ENCODE peak calls at places on chromosomes 6 and 20, in seven cellular contexts. J is fibroblast of lung, D is heart left ventricle, B is breast epithelium, Y is suprapubic skin, X is HepG2, O is pancreas. T is an unnamed sample. For H3K4me1, the result is how much of the 10 kb centered on the place peaks cover.

GRCh38 chr6:145012039-145012662 is 723.2 kb downstream of the EPM2A start:
- DNase-seq in J (peak), D (no peak), B (no peak), Y (no peak), X (no peak), O (no peak), T (no peak)

GRCh38 chr20:5033566-5033965 is 32.3 kb upstream of the SLC23A2 start:
- DNase-seq in J (no peak), D (no peak), B (no peak), Y (no peak), X (peak), O (no peak), T (no peak)

GRCh38 chr20:44467289-44467883 is 8.3 kb upstream of the TTPAL start:
- DNase-seq in J (peak), D (peak), B (no peak), Y (peak), X (peak), O (peak), T (no peak)

GRCh38 chr6:145137425-145137824 is 597.9 kb downstream of the EPM2A start:
- DNase-seq in J (peak), D (no peak), B (no peak), Y (no peak), X (peak), O (no peak), T (no peak)

GRCh38 chr20:45967551-45968080 is 4.4 kb downstream of the ZNF335 start:
- DNase-seq in J (no peak), D (no peak), B (peak), Y (peak), X (no peak), O (no peak), T (no peak)

GRCh38 chr20:25421107-25421506 is 13.6 kb downstream of the GINS1 start:
- DNase-seq in J (no peak), D (no peak), B (no peak), Y (no peak), X (no peak), O (no peak), T (no peak)

GRCh38 chr20:11060423-11061205 is 386.8 kb upstream of the JAG1 start:
- DNase-seq in J (peak), D (no peak), B (no peak), Y (no peak), X (no peak), O (no peak), T (no peak)

GRCh38 chr6:168962886-168963285 is 290.8 kb downstream of the THBS2 start:
- DNase-seq in J (no peak), D (peak), B (no peak), Y (no peak), X (no peak), O (no peak), T (no peak)

GRCh38 chr6:37170273-37171140 is 555 bp downstream of the PIM1 start:
- DNase-seq in J (no peak), D (peak), B (peak), Y (peak), X (no peak), O (no peak), T (no peak)

GRCh38 chr6:136334853-136335252 is 45.2 kb upstream of the BCLAF1 start:
- DNase-seq in J (no peak), D (no peak), B (no peak), Y (no peak), X (no peak), O (no peak), T (peak)
- TF ChIP-seq CTCF in J (no peak), D (no peak), B (no peak), Y (no peak), X (peak), O (no peak), T (no peak)

GRCh38 chr6:82410151-82410621 is 46.6 kb downstream of the TPBG start:
- DNase-seq in J (peak), D (no peak), B (no peak), Y (no peak), X (no peak), O (no peak), T (no peak)
- H3K4me1 ChIP-seq in J (under half), D (under half), B (under half), Y (under half), X (under half), O (under half), T (under half)

DNA sequence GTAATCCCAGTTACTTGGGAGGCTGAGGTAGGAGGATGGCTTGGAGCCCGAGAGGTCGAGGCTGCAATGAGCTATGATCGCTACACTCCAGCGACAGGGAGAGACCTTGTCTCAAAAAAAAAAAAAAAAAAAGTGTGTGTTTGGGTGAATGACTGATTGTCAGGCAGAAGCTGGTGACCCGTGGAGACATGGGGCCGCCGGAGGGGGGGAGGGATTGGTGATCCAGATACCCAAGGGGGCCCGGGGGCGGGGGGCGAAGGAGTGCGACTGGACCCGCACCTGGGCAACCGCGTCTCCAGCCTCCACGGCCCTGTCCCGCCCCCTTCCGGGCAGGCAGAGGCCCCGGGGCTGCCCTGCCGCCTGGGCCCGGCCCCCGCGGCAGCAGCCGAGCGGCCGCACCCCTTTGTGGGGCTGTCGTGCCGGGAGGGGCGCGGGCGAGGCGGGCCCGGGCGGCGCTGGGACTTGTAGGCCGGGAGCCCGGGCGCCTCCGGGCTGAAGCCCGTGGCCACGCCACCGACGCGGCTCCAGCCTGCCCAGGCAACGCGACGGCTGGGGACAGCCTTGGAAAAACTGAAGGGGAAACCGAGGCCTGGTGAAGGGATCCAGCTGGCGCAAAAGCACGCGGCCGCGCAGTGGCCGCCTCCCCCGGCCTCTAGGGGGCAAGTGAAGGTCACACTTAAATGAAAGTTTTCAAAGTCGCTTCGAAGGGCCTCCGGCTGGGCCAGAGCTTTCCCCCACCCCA is 2.1 kb upstream of the RBM38 start:
- DNase-seq in J (peak), D (peak), B (no peak), Y (no peak), X (peak), O (peak), T (no peak)
- H3K4me3 ChIP-seq in J (no peak), D (peak), B (peak), Y (peak), X (peak), O (peak), T (peak)

GRCh38 chr20:50232651-50233324 is 42.2 kb downstream of the CEBPB start:
- DNase-seq in J (no peak), D (no peak), B (no peak), Y (no peak), X (no peak), O (no peak), T (no peak)
- TF ChIP-seq CTCF in J (no peak), D (no peak), B (no peak), Y (no peak), X (no peak), O (no peak), T (no peak)

GRCh38 chr6:85672623-85673022 is 29.9 kb upstream of the SYNCRIP start:
- DNase-seq in J (no peak), D (no peak), B (no peak), Y (no peak), X (no peak), O (no peak), T (no peak)
- H3K4me1 ChIP-seq in J (under half), D (under half), B (under half), Y (half or more), X (under half), O (under half), T (half or more)

T was measured in esophagus muscularis mucosa.